ENCODE peak calls at places on chromosomes 2 and 18, in four cellular contexts. J is stimulated activated CD8-positive, alpha-beta memory T cell treated with anti-CD3 and anti-CD28 coated beads, Interleukin-7, amount 100 ng/mL, for 24 hours; G is retina; A is right cardiac atrium. I is an unnamed sample.

GRCh38 chr2:41930807-41931566 is 116.8 kb upstream of the PKDCC start:
- DNase-seq in J (no peak), G (no peak), A (no peak), I (no peak)

GRCh38 chr2:1715184-1716012 is 28.9 kb downstream of the PXDN start:
- DNase-seq in J (no peak), G (peak), A (peak), I (no peak)

GRCh38 chr18:11520536-11520935 is 88.9 kb upstream of the SLC35G4 start:
- DNase-seq in J (no peak), G (no peak), A (no peak), I (no peak)

GRCh38 chr18:22349966-22350365 is 67.7 kb downstream of the CTAGE1 start:
- DNase-seq in J (no peak), G (no peak), A (no peak), I (no peak)

GRCh38 chr18:73462092-73462491 is 594.3 kb upstream of the NETO1 start:
- DNase-seq in J (no peak), G (no peak), A (no peak), I (no peak)

GRCh38 chr18:37538526-37539205 is 26.9 kb downstream of the CELF4 start:
- DNase-seq in J (no peak), G (no peak), A (no peak), I (no peak)

GRCh38 chr2:215841175-215841816 is 172.1 kb downstream of the MREG start:
- DNase-seq in J (no peak), G (no peak), A (peak), I (no peak)

GRCh38 chr2:196170681-196171247 is 614 bp downstream of the STK17B start:
- DNase-seq in J (no peak), G (peak), A (peak), I (no peak)

GRCh38 chr2:74564222-74564621 is 9.7 kb downstream of the DOK1 start:
- DNase-seq in J (no peak), G (no peak), A (no peak), I (no peak)

GRCh38 chr2:95276244-95276887 is 2.1 kb downstream of the PROM2 start:
- DNase-seq in J (no peak), G (no peak), A (peak), I (no peak)

GRCh38 chr2:3076848-3077735 is 300.5 kb downstream of the EIPR1 start:
- DNase-seq in J (no peak), G (peak), A (no peak), I (no peak)

GRCh38 chr18:25739356-25739755 is 351.1 kb downstream of the SS18 start:
- DNase-seq in J (no peak), G (no peak), A (no peak), I (no peak)

GRCh38 chr2:165563468-165564225 is 94.1 kb downstream of the CSRNP3 start:
- DNase-seq in J (no peak), G (no peak), A (no peak), I (no peak)

GRCh38 chr2:83471708-83472107 is 987.4 kb downstream of the SUCLG1 start:
- DNase-seq in J (no peak), G (no peak), A (no peak), I (no peak)

GRCh38 chr18:8794133-8794986 is 89.0 kb downstream of the MTCL1 start:
- DNase-seq in J (no peak), G (no peak), A (no peak), I (no peak)

GRCh38 chr18:60100805-60101204 is 201.0 kb downstream of the PMAIP1 start:
- DNase-seq in J (no peak), G (no peak), A (no peak), I (no peak)

GRCh38 chr2:46326231-46326980 is 29.2 kb downstream of the EPAS1 start:
- DNase-seq in J (no peak), G (no peak), A (no peak), I (no peak)

GRCh38 chr2:128641421-128642095 is 322.9 kb upstream of the HS6ST1 start:
- DNase-seq in J (no peak), G (no peak), A (no peak), I (no peak)

GRCh38 chr2:195318440-195319111 is 338.4 kb upstream of the SLC39A10 start:
- DNase-seq in J (no peak), G (peak), A (no peak), I (peak)

GRCh38 chr2:218008060-218009040 is 5.6 kb upstream of the TNS1 start:
- DNase-seq in J (no peak), G (no peak), A (no peak), I (no peak)

GRCh38 chr18:24019641-24020331 is 5.2 kb downstream of the TTC39C start:
- DNase-seq in J (no peak), G (no peak), A (no peak), I (no peak)